ENCODE peak calls at places on chromosomes 1 and 21, in six cellular contexts. T, D, L, W, Y and V are unnamed samples.
A peak's percentile ranks its signal among the peaks of the same experiment; 100 is the strongest.

GRCh38 chr1:167332503-167332902 is 111.8 kb downstream of the POU2F1 start:
- DNase-seq in D (no peak), T (peak; percentile 36), W (no peak), L (no peak), Y (no peak), V (no peak)

GRCh38 chr1:202998836-202999750 is 8.1 kb upstream of the TMEM183A start:
- DNase-seq in T (peak; percentile 52), Y (no peak), D (peak; percentile 45), L (peak; percentile 39), W (peak; percentile 57), V (peak; percentile 38)

GRCh38 chr1:221263831-221264767 is 384.9 kb downstream of the HLX start:
- DNase-seq in D (peak; percentile 33), W (peak; percentile 96), T (peak; percentile 89), Y (peak; percentile 9), L (peak; percentile 74), V (peak; percentile 73)

GRCh38 chr1:230935852-230936251 is 42.8 kb downstream of the TTC13 start:
- DNase-seq in D (no peak), W (no peak), Y (no peak), T (no peak), L (no peak), V (no peak)

GRCh38 chr1:84358695-84359094 is 39.6 kb upstream of the DNASE2B start:
- DNase-seq in D (no peak), T (no peak), W (no peak), L (no peak), Y (no peak), V (no peak)

GRCh38 chr1:8373547-8374270 is 55.8 kb downstream of the SLC45A1 start:
- DNase-seq in W (peak; percentile 87), D (peak; percentile 42), Y (no peak), L (no peak), T (peak; percentile 92), V (no peak)

GRCh38 chr1:18341291-18342058 is 139.3 kb upstream of the KLHDC7A start:
- DNase-seq in T (no peak), W (no peak), D (no peak), L (no peak), Y (no peak), V (no peak)

GRCh38 chr1:224127925-224128819 is 14.3 kb downstream of the FBXO28 start:
- DNase-seq in L (no peak), T (peak; percentile 67), D (no peak), W (no peak), Y (no peak), V (no peak)

GRCh38 chr1:32619701-32620485 is 30.5 kb downstream of the ZBTB8OS start:
- DNase-seq in Y (no peak), W (no peak), D (no peak), L (no peak), T (peak; percentile 29), V (no peak)

GRCh38 chr1:44637590-44638411 is 36.5 kb downstream of the TMEM53 start:
- DNase-seq in L (no peak), Y (no peak), W (no peak), D (peak; percentile 63), T (no peak), V (no peak)

GRCh38 chr1:59556802-59557548 is 257.8 kb upstream of the HOOK1 start:
- DNase-seq in W (no peak), L (no peak), Y (no peak), T (no peak), D (no peak), V (no peak)

GRCh38 chr1:47761974-47762373 is 235.2 kb downstream of the TRABD2B start:
- DNase-seq in L (no peak), D (no peak), T (no peak), W (no peak), Y (no peak), V (no peak)

GRCh38 chr1:243549108-243549507 is 293.3 kb downstream of the SDCCAG8 start:
- DNase-seq in D (no peak), W (peak; percentile 71), L (peak; percentile 22), T (peak; percentile 80), Y (no peak), V (no peak)

GRCh38 chr1:226548281-226549093 is at the start of gene STUM:
- DNase-seq in Y (no peak), T (peak; percentile 9), D (peak; percentile 55), L (peak; percentile 33), W (peak; percentile 24), V (peak; percentile 73)

GRCh38 chr1:916173-917075 is 7.3 kb upstream of the SAMD11 start:
- DNase-seq in T (no peak), Y (no peak), L (no peak), D (no peak), W (no peak), V (no peak)

GRCh38 chr1:29247874-29248273 is 11.6 kb downstream of the PTPRU start:
- DNase-seq in T (no peak), Y (no peak), D (no peak), W (no peak), L (no peak), V (no peak)

GRCh38 chr1:29243863-29244185 is 7.5 kb downstream of the PTPRU start:
- DNase-seq in T (peak; percentile 89), W (peak; percentile 60), L (no peak), Y (no peak), D (no peak), V (no peak)

GRCh38 chr1:29245261-29245660 is 8.9 kb downstream of the PTPRU start:
- DNase-seq in W (no peak), L (no peak), T (no peak), D (no peak), Y (no peak), V (no peak)

GRCh38 chr1:29247044-29247443 is 10.7 kb downstream of the PTPRU start:
- DNase-seq in D (no peak), L (no peak), Y (no peak), T (no peak), W (no peak), V (no peak)

DNA sequence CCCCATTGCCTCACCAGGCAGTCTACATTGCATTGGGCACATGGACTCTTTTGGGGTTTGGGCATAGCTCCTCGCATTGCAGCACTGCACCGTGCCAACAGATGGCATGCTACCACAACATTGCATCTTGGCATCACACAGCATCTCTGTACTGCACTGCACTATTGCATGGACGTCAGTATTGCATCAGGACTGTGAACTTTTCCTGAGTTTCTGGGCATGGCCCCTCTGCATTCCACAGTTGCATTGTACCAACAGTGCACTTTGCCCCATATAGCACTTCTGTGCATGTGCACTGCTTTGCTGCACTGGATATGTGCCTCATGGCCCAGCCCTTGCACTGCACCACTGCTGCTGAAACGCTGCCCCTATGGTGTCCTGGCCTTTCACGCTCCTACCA is 9.6 kb downstream of the PTPRU start:
- DNase-seq in T (peak; percentile 53), Y (no peak), D (no peak), W (peak; percentile 37), L (no peak), V (no peak)
- H2AK5ac ChIP-seq in T (peak overlapping the region; percentile 44), Y (peak overlapping the region; percentile 75), D (peak overlapping the region; percentile 38), W (no peak overlapping the region), L (no peak overlapping the region), V (no peak overlapping the region)

DNA sequence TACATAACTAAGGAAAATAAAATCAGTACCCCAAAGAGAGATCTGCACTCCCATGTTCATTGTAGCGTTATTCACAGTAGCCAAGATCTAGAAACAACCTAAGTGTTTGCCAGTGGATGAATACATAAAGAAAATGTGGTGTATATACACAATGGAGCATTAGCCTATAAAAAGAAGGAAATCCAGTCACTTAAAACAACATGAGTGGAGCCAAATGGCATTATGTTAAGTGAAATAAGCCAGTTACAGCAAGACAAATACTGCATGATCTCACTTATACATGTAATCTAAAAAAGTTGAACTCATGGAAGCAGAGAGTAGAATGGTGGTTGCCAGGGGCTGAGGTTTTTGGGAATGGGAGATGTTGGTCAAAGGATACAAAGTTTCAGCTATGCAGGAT is 508.3 kb upstream of the B3GALT2 start:
- DNase-seq in D (no peak), W (no peak), Y (no peak), T (peak; percentile 16), L (no peak), V (no peak)
- H2AFZ ChIP-seq in D (no peak overlapping the region), W (no peak overlapping the region), Y (no peak overlapping the region), T (no peak overlapping the region), L (no peak overlapping the region), V (no peak overlapping the region)

DNA sequence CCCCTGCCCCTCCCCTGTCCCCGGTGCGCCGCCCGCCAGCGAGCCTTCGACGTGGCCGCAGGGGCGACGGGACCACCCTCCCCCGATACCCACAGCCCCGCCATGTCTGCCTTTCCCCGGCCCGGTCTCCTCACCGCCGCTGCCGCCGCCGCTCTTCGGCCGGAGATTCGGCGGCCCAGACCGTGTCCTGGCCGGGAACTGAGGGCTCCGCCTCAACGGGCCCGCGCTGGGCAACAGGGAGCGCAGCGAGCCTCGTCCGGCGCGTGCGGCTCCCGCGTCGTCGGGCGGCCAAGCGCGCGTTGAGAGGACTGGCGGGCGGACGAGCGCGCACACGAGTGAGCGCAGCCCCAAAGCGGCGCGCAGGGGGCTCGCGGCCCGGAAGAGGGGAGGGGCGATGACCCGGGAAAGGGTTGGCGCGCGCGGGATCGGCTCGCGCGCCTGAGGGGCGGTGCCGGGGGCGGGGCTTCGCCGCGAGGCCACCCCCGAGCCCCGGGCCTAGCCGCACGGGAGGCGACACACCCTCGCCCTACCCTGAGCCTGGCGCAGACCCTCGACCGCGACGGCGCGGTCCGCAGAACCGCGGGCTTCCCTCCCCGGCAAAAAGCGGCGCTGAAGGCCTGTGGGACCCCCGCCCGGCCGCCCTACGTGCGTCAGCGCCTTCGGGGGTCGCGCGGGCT is at the start of gene BTG3:
- DNase-seq in D (peak; percentile 76), L (peak; percentile 70), Y (peak; percentile 17), T (peak; percentile 76), W (peak; percentile 76), V (peak; percentile 80)
- H3K4ac ChIP-seq in D (no peak within 1 kb of the TSS), L (peak within 1 kb of the TSS; percentile 100), Y (no peak within 1 kb of the TSS), T (peak within 1 kb of the TSS; percentile 64), W (peak within 1 kb of the TSS; percentile 89), V (no peak within 1 kb of the TSS)

GRCh38 chr1:100232156-100232555 is 17.5 kb downstream of the DBT start:
- DNase-seq in D (no peak), T (no peak), Y (no peak), W (no peak), L (no peak), V (no peak)
- H2AK5ac ChIP-seq in D (no peak overlapping the region), T (no peak overlapping the region), Y (no peak overlapping the region), W (no peak overlapping the region), L (no peak overlapping the region), V (no peak overlapping the region)

GRCh38 chr1:97983132-97983531 is 62.3 kb upstream of the DPYD start:
- DNase-seq in L (no peak), Y (no peak), T (no peak), D (no peak), W (no peak), V (no peak)

GRCh38 chr1:97980530-97980929 is 59.7 kb upstream of the DPYD start:
- DNase-seq in Y (no peak), W (no peak), T (no peak), D (no peak), L (no peak), V (no peak)

GRCh38 chr1:97989094-97989680 is 68.4 kb upstream of the DPYD start:
- DNase-seq in T (peak; percentile 73), W (no peak), Y (no peak), L (peak; percentile 10), D (no peak), V (no peak)

GRCh38 chr1:97986041-97987005 is 65.5 kb upstream of the DPYD start:
- DNase-seq in Y (no peak), D (no peak), T (peak; percentile 64), W (no peak), L (no peak), V (no peak)
- H2AFZ ChIP-seq in Y (no peak overlapping the region), D (no peak overlapping the region), T (no peak overlapping the region), W (no peak overlapping the region), L (no peak overlapping the region), V (no peak overlapping the region)